ENCODE peak calls at places on chromosomes 12 and 14, in six cellular contexts. One of them, this sample, is unnamed.

GRCh38 chr12:53052419-53053222 is 2.8 kb downstream of the TNS2 start:
- DNase-seq in HepG2: no peak
- DNase-seq in GM06990: no peak
- DNase-seq in fibroblast of the aortic adventitia: peak
- DNase-seq in uterus: peak
- DNase-seq in astrocyte of the spinal cord: peak
- DNase-seq in this sample: peak

GRCh38 chr14:75283884-75284563 is 5.4 kb downstream of the FOS start:
- DNase-seq in HepG2: peak
- DNase-seq in GM06990: no peak
- DNase-seq in fibroblast of the aortic adventitia: peak
- DNase-seq in uterus: no peak
- DNase-seq in astrocyte of the spinal cord: no peak
- DNase-seq in this sample: peak

GRCh38 chr14:61516125-61516740 is 179.1 kb upstream of the HIF1A start:
- DNase-seq in HepG2: no peak
- DNase-seq in GM06990: no peak
- DNase-seq in fibroblast of the aortic adventitia: peak
- DNase-seq in uterus: no peak
- DNase-seq in astrocyte of the spinal cord: no peak
- DNase-seq in this sample: no peak

GRCh38 chr14:85934123-85934885 is 404.4 kb downstream of the FLRT2 start:
- DNase-seq in HepG2: peak
- DNase-seq in GM06990: no peak
- DNase-seq in fibroblast of the aortic adventitia: peak
- DNase-seq in uterus: peak
- DNase-seq in astrocyte of the spinal cord: peak
- DNase-seq in this sample: no peak

GRCh38 chr12:132318135-132318534 is 11.3 kb downstream of the GALNT9 start:
- DNase-seq in HepG2: no peak
- DNase-seq in GM06990: no peak
- DNase-seq in fibroblast of the aortic adventitia: no peak
- DNase-seq in uterus: no peak
- DNase-seq in astrocyte of the spinal cord: no peak
- DNase-seq in this sample: no peak

GRCh38 chr14:33696165-33696564 is 254.7 kb downstream of the EGLN3 start:
- DNase-seq in HepG2: no peak
- DNase-seq in GM06990: no peak
- DNase-seq in fibroblast of the aortic adventitia: no peak
- DNase-seq in uterus: no peak
- DNase-seq in astrocyte of the spinal cord: no peak
- DNase-seq in this sample: no peak

GRCh38 chr14:96243785-96244184 is 12.2 kb upstream of the BDKRB1 start:
- DNase-seq in HepG2: no peak
- DNase-seq in GM06990: no peak
- DNase-seq in fibroblast of the aortic adventitia: no peak
- DNase-seq in uterus: no peak
- DNase-seq in astrocyte of the spinal cord: no peak
- DNase-seq in this sample: no peak

GRCh38 chr12:53989227-53990113 is 4.5 kb downstream of the HOXC10 start:
- DNase-seq in HepG2: peak
- DNase-seq in GM06990: peak
- DNase-seq in fibroblast of the aortic adventitia: peak
- DNase-seq in uterus: no peak
- DNase-seq in astrocyte of the spinal cord: peak
- DNase-seq in this sample: peak

GRCh38 chr14:79328863-79329262 is 882.4 kb downstream of the DIO2 start:
- DNase-seq in HepG2: no peak
- DNase-seq in GM06990: no peak
- DNase-seq in fibroblast of the aortic adventitia: no peak
- DNase-seq in uterus: no peak
- DNase-seq in astrocyte of the spinal cord: peak
- DNase-seq in this sample: no peak

GRCh38 chr14:79325071-79325470 is 886.2 kb downstream of the DIO2 start:
- DNase-seq in HepG2: no peak
- DNase-seq in GM06990: no peak
- DNase-seq in fibroblast of the aortic adventitia: no peak
- DNase-seq in uterus: no peak
- DNase-seq in astrocyte of the spinal cord: peak
- DNase-seq in this sample: no peak

GRCh38 chr14:79320561-79320960 is 890.7 kb downstream of the DIO2 start:
- DNase-seq in HepG2: no peak
- DNase-seq in GM06990: no peak
- DNase-seq in fibroblast of the aortic adventitia: no peak
- DNase-seq in uterus: no peak
- DNase-seq in astrocyte of the spinal cord: no peak
- DNase-seq in this sample: no peak

GRCh38 chr14:79325557-79325956 is 885.7 kb downstream of the DIO2 start:
- DNase-seq in HepG2: no peak
- DNase-seq in GM06990: no peak
- DNase-seq in fibroblast of the aortic adventitia: no peak
- DNase-seq in uterus: no peak
- DNase-seq in astrocyte of the spinal cord: no peak
- DNase-seq in this sample: no peak
- H3K4me3 ChIP-seq in HepG2: no peak
- H3K4me3 ChIP-seq in GM06990: no peak
- H3K4me3 ChIP-seq in fibroblast of the aortic adventitia: no peak
- H3K4me3 ChIP-seq in uterus: no peak
- H3K4me3 ChIP-seq in astrocyte of the spinal cord: no peak
- H3K4me3 ChIP-seq in this sample: no peak

GRCh38 chr14:105398044-105398725 is at the start of gene TEX22:
- DNase-seq in HepG2: peak
- DNase-seq in GM06990: peak
- DNase-seq in fibroblast of the aortic adventitia: peak
- DNase-seq in uterus: peak
- DNase-seq in astrocyte of the spinal cord: peak
- DNase-seq in this sample: peak
- TF ChIP-seq CTCF in HepG2: peak
- TF ChIP-seq CTCF in GM06990: peak
- TF ChIP-seq CTCF in fibroblast of the aortic adventitia: no peak
- TF ChIP-seq CTCF in uterus: no peak
- TF ChIP-seq CTCF in astrocyte of the spinal cord: peak
- TF ChIP-seq CTCF in this sample: peak

DNA sequence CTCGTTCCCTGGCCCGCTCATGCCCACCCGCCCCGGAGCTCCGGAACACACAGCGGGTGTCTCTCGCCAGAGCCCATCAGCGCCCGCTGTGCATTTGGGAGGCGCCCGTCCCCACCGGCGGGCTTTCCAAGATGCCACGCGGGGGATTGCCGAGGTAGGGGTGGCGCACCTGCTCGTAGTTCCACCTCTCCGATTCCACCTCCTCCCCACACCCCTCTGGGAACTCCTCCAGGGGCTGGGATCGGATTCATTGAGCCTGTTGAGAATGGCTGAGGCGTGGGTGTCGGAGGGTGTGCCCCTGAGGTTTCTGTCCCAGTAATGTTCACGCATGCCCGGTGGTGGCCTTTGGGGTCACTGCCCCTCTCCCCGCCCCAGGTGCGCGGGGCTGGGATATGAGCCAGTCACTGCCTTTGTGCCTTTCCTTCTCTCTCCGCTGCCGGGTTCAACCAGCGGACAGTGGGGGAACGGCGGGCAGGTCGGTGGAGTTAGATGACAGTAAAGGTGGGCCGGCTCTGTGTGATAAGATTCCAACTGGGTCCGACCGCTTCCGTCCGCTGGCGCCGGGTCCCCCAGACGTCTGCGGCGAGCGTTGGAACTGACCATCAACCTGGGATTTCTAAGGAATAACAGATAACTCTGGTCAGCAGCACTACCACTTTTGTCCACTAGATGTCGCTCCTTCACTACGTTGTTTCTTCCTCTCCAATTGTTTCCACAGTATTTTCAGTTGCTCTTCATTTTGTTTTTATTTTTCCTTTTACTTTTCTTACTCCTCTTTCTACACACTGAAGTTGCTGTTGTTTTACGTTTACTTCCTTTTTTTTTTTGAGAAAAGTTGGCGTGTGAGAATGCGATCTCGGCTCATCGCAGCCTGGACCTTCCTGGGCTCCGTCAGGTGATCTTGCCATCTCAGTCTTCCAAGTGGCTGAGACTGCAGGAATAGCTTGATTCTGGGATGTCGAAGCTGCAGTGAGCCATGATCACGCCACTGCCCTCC is 178.1 kb upstream of the ALG10B start:
- DNase-seq in HepG2: peak
- DNase-seq in GM06990: peak
- DNase-seq in fibroblast of the aortic adventitia: peak
- DNase-seq in uterus: peak
- DNase-seq in astrocyte of the spinal cord: peak
- DNase-seq in this sample: peak
- H3K4me3 ChIP-seq in HepG2: peak
- H3K4me3 ChIP-seq in GM06990: peak
- H3K4me3 ChIP-seq in fibroblast of the aortic adventitia: peak
- H3K4me3 ChIP-seq in uterus: peak
- H3K4me3 ChIP-seq in astrocyte of the spinal cord: peak
- H3K4me3 ChIP-seq in this sample: peak

DNA sequence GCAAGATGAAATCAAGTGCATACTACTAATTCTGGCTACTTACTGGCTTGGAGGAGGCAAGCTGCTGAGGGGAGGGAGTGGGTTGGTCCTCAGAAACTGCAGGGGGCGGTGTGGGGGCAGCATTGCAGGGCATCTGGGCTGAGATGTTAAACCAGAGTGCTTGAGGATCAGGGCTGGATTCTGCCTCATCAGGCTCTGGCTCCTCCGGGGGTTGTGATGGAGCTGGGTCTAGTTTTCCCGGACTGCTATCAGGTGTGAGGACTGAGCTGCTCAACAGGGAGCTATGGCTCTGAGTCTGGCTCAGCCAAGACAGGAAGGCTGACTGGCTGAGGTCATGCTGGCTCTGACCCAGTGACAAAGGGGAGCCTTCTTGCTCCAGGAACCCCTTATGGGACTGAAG is 28.6 kb downstream of the BAZ2A start:
- DNase-seq in HepG2: no peak
- DNase-seq in GM06990: no peak
- DNase-seq in fibroblast of the aortic adventitia: no peak
- DNase-seq in uterus: no peak
- DNase-seq in astrocyte of the spinal cord: no peak
- DNase-seq in this sample: peak
- TF ChIP-seq CTCF in HepG2: peak
- TF ChIP-seq CTCF in GM06990: peak
- TF ChIP-seq CTCF in fibroblast of the aortic adventitia: no peak
- TF ChIP-seq CTCF in uterus: no peak
- TF ChIP-seq CTCF in astrocyte of the spinal cord: peak
- TF ChIP-seq CTCF in this sample: peak

This sample was measured in fibroblast of pulmonary artery.